ENCODE peak calls at places on chromosomes 4 and X, in six cellular contexts. R is mesenchymal stem cell, Q is neuronal stem cell, E is IMR-90, K is mesendoderm, A is H1. H is an unnamed sample.

GRCh38 chr4:10077101-10077491 is 39.5 kb downstream of the WDR1 start:
- DNase-seq in R (no peak), Q (no peak), E (no peak), K (no peak), A (no peak), H (no peak)

GRCh38 chr4:82905205-82905604 is 4.7 kb downstream of the THAP9 start:
- DNase-seq in R (peak; percentile 47), Q (no peak), E (peak; percentile 64), K (no peak), A (no peak), H (no peak)

GRCh38 chrX:118878977-118879376 is 55.4 kb downstream of the ZCCHC12 start:
- DNase-seq in R (no peak), Q (no peak), E (no peak), K (no peak), A (no peak), H (no peak)

GRCh38 chr4:170234800-170235199 is 145.0 kb upstream of the AADAT start:
- DNase-seq in R (no peak), Q (no peak), E (no peak), K (no peak), A (no peak), H (no peak)

GRCh38 chrX:104335765-104336164 is 81.0 kb upstream of the ESX1 start:
- DNase-seq in R (peak; percentile 92), Q (no peak), E (peak; percentile 90), K (no peak), A (no peak), H (peak; percentile 70)

GRCh38 chr4:185005209-185005819 is 13.0 kb upstream of the HELT start:
- DNase-seq in R (peak; percentile 70), Q (peak; percentile 79), E (peak; percentile 65), K (peak; percentile 85), A (no peak), H (peak; percentile 82)

GRCh38 chrX:153620576-153620975 is 21.6 kb upstream of the CCNQ start:
- DNase-seq in R (no peak), Q (no peak), E (no peak), K (no peak), A (no peak), H (no peak)

GRCh38 chrX:96540111-96540631 is 144.5 kb upstream of the DIAPH2 start:
- DNase-seq in R (no peak), Q (no peak), E (no peak), K (no peak), A (no peak), H (no peak)

GRCh38 chr4:70994069-70994366 is 569 bp downstream of the DCK start:
- DNase-seq in R (no peak), Q (no peak), E (no peak), K (no peak), A (no peak), H (no peak)

GRCh38 chrX:118152721-118153120 is 36.1 kb upstream of the KLHL13 start:
- DNase-seq in R (no peak), Q (no peak), E (no peak), K (no peak), A (no peak), H (no peak)

GRCh38 chrX:10177620-10178019 is 20.8 kb downstream of the CLCN4 start:
- DNase-seq in R (no peak), Q (no peak), E (peak; percentile 80), K (no peak), A (no peak), H (no peak)

DNA sequence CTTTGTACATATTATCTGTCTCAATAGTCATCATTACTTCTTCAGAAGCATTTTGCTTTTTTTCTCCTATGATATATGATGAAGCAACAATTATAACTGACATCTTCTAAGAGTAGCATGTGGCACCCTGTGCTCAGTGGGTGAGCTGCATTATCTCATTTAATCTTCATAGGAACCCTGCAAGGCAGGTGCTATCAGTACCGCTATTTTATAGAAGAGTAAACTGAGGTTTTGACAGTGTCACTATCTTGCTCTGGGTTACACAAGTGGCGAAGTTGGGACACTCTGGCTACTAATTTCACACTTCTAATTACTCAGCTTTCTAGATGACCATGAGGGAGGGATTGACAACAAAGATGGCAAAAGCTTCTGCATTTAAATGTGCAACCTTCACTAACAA is 76.9 kb upstream of the CAMK2D start:
- DNase-seq in R (no peak), Q (no peak), E (no peak), K (peak; percentile 4), A (no peak), H (no peak)
- H3K4me1 ChIP-seq in R (no peaks in the 10 kb centered on the region), Q (no peaks in the 10 kb centered on the region), E (peaks cover 10% of the 10 kb centered on the region), K (no peaks in the 10 kb centered on the region), A (no peaks in the 10 kb centered on the region), H (no peaks in the 10 kb centered on the region)

GRCh38 chr4:127559981-127560380 is 72.8 kb upstream of the INTU start:
- DNase-seq in R (no peak), Q (no peak), E (no peak), K (no peak), A (no peak), H (no peak)
- H4K8ac ChIP-seq in R (no peak overlapping the region), Q (no peak overlapping the region), E (no peak overlapping the region), K (no peak overlapping the region), A (no peak overlapping the region), H (no peak overlapping the region)

DNA sequence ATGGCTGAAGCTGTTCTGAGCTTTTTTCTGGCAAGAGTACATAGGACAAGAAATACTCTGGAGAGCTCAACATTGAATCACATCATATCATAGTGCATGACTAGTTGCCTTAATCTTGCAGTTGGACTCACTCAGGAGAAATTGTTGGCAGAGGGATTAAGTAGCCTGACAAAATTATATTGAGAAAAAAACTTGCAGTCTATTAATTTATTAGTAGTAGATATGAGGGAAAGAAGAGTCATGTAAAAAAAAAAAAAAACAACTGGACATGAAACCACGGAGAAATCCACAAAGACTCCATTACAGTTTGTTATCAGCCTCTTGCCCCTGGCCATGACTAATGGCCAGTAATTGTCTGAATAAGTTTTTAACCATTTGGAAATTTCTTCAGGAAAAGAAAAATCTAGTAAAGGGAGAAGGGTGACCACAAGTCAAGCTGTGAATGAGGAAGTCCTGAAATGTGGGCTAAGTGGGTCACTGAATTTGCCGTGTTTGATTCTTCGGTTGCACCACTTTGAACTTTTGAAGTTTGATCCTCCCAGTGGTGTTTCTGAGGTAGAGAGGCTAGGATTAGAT is 45.6 kb downstream of the FHL1 start:
- DNase-seq in R (no peak), Q (no peak), E (peak; percentile 68), K (no peak), A (no peak), H (peak; percentile 44)
- H3K4me3 ChIP-seq in R (no peak overlapping the region), Q (no peak overlapping the region), E (no peak overlapping the region), K (no peak overlapping the region), A (no peak overlapping the region), H (no peak overlapping the region)

DNA sequence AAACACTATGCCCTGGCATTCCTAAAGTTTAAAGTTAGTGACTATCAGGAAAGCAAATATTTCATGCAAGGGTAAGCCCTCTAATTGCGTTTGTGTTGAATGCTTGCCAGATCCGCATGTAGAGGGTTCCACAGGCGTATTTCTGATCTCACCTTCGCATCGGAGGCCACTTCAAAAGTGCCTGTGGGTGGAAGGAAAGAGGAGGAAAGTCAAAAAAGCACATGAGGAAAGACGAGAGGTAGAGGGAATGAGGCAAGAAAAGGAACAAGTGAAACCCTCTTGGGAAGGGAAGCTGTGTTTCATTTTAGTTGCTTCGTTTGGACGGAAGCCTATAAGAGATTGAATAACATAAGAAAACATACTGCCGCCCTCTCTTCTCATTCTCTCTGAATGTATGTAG is 628.8 kb downstream of the SPRY1 start:
- DNase-seq in R (no peak), Q (no peak), E (no peak), K (no peak), A (no peak), H (no peak)
- H3K4me1 ChIP-seq in R (no peaks in the 10 kb centered on the region), Q (peaks cover 3% of the 10 kb centered on the region), E (no peaks in the 10 kb centered on the region), K (no peaks in the 10 kb centered on the region), A (no peaks in the 10 kb centered on the region), H (peaks cover 3% of the 10 kb centered on the region)

H was measured in trophoblast cell.